ENCODE peak calls at places on chromosome 3, in four cellular contexts. H, A, S and J are unnamed samples.

GRCh38 chr3:13206799-13207577 is 133.8 kb upstream of the IQSEC1 start:
- DNase-seq in A (no peak), S (no peak), H (no peak), J (no peak)

GRCh38 chr3:164640586-164640985 is 437.7 kb downstream of the SI start:
- DNase-seq in A (no peak), H (no peak), S (no peak), J (no peak)

GRCh38 chr3:14422016-14422963 is 19.9 kb downstream of the SLC6A6 start:
- DNase-seq in S (no peak), A (peak; percentile 84), H (no peak), J (no peak)

GRCh38 chr3:58666683-58667082 is at the start of gene FAM3D:
- DNase-seq in A (no peak), H (no peak), S (no peak), J (no peak)

GRCh38 chr3:195204360-195205166 is 66.4 kb downstream of the XXYLT1 start:
- DNase-seq in S (no peak), H (no peak), A (no peak), J (no peak)

GRCh38 chr3:12194669-12195161 is 36.0 kb upstream of the TIMP4 start:
- DNase-seq in A (peak; percentile 37), H (peak; percentile 35), S (no peak), J (peak; percentile 35)

GRCh38 chr3:58408906-58409305 is 24.7 kb downstream of the PDHB start:
- DNase-seq in A (no peak), H (no peak), S (no peak), J (no peak)

GRCh38 chr3:168705412-168705811 is 609.7 kb upstream of the GOLIM4 start:
- DNase-seq in S (no peak), H (no peak), A (no peak), J (no peak)

GRCh38 chr3:52140000-52140399 is 14.2 kb downstream of the POC1A start:
- DNase-seq in H (no peak), A (no peak), S (no peak), J (no peak)

GRCh38 chr3:184688251-184688851 is 23.5 kb downstream of the MAGEF1 start:
- DNase-seq in A (no peak), S (no peak), H (peak; percentile 91), J (peak; percentile 81)

GRCh38 chr3:149247929-149248691 is 26.5 kb upstream of the CP start:
- DNase-seq in H (peak; percentile 36), S (no peak), A (no peak), J (peak; percentile 46)

GRCh38 chr3:158731938-158732855 is at the start of gene RARRES1:
- DNase-seq in H (peak; percentile 62), S (peak; percentile 76), A (peak; percentile 55), J (peak; percentile 43)

GRCh38 chr3:39296197-39297077 is 16.6 kb upstream of the CX3CR1 start:
- DNase-seq in A (no peak), H (no peak), S (no peak), J (no peak)

GRCh38 chr3:4977001-4977888 is 2.0 kb upstream of the BHLHE40 start:
- DNase-seq in A (peak; percentile 77), S (peak; percentile 64), H (peak; percentile 84), J (peak; percentile 96)
- H3K18ac ChIP-seq in A (peak overlapping the region; percentile 17), S (no peak overlapping the region), H (peak overlapping the region; percentile 67), J (peak overlapping the region; percentile 91)

GRCh38 chr3:157242836-157243235 is 82.9 kb upstream of the CCNL1 start:
- DNase-seq in A (no peak), S (no peak), H (no peak), J (no peak)

GRCh38 chr3:157251685-157252084 is 91.7 kb upstream of the CCNL1 start:
- DNase-seq in H (no peak), A (no peak), S (no peak), J (no peak)

GRCh38 chr3:157248590-157249425 is 88.9 kb upstream of the CCNL1 start:
- DNase-seq in H (peak; percentile 94), S (no peak), A (no peak), J (peak; percentile 77)

DNA sequence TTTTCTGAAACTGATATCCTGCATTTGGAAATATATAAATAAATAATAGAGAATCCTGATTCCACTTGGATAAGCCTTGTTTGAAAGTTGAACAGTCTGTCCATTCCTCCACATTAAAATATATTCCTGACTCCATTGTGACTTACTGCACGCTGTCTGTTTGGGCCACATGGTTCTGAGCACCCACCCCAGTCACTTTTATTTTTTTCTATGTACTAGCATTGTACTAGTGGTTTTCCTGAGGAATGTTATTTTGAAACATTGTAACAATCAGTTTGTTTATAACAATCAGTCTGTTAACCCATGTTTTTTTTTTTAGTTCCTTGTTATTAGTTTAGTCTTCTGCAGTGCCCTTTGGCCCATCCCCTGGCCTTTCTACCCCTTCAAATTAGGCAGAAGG is 87.4 kb upstream of the CCNL1 start:
- DNase-seq in S (no peak), A (no peak), H (no peak), J (no peak)
- H3K56ac ChIP-seq in S (no peak overlapping the region), A (no peak overlapping the region), H (no peak overlapping the region), J (no peak overlapping the region)

GRCh38 chr3:113266738-113267137 is 55.4 kb downstream of the BOC start:
- DNase-seq in H (no peak), S (no peak), A (no peak), J (no peak)

GRCh38 chr3:113269661-113270060 is 58.3 kb downstream of the BOC start:
- DNase-seq in H (no peak), A (no peak), S (no peak), J (no peak)

GRCh38 chr3:113268917-113269316 is 57.6 kb downstream of the BOC start:
- DNase-seq in H (no peak), S (no peak), A (no peak), J (no peak)

GRCh38 chr3:113270096-113270495 is 58.7 kb downstream of the BOC start:
- DNase-seq in S (no peak), A (no peak), H (peak; percentile 8), J (no peak)

GRCh38 chr3:113268306-113268705 is 56.9 kb downstream of the BOC start:
- DNase-seq in S (no peak), A (no peak), H (no peak), J (no peak)
- H3K18ac ChIP-seq in S (no peak overlapping the region), A (no peak overlapping the region), H (no peak overlapping the region), J (no peak overlapping the region)

DNA sequence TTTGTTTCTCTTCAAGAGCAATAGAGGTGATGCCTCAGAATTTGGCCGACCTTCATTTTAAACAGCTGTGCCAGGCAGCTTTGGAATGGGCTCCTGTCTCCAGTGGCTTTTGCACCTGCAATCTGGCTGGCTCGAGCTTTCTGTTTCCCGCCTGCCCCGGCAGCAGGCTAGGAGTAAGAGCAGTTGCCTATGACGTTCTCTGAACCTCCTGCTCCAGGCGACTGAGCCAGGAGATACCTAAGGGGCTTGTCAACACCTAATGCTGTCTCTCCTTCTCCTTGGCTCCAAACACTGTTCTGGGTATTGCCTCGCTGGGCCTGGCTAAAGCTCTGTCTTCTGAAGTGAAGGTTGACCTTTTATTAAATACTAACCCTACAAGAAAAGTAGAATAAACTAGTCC is 229.9 kb downstream of the LRRN1 start:
- DNase-seq in S (no peak), A (no peak), H (no peak), J (no peak)
- H3K56ac ChIP-seq in S (no peak overlapping the region), A (no peak overlapping the region), H (no peak overlapping the region), J (no peak overlapping the region)